ENCODE peak calls at places on chromosome 16, in six cellular contexts. One of them, this sample, is unnamed.
A peak's percentile ranks its signal among the peaks of the same experiment; 100 is the strongest.

GRCh38 chr16:17590711-17591654 is 120.2 kb upstream of the XYLT1 start:
- DNase-seq in esophagus muscularis mucosa: no peak
- DNase-seq in adrenal gland: no peak
- DNase-seq in breast epithelium: no peak
- DNase-seq in A549: no peak
- DNase-seq in IMR-90: no peak
- DNase-seq in this sample: no peak

GRCh38 chr16:15031179-15031578 is 24.7 kb downstream of the NTAN1 start:
- DNase-seq in adrenal gland: peak; percentile 51
- DNase-seq in IMR-90: no peak
- DNase-seq in esophagus muscularis mucosa: no peak
- DNase-seq in breast epithelium: no peak
- DNase-seq in A549: no peak
- DNase-seq in this sample: no peak

GRCh38 chr16:88526008-88526905 is 43.9 kb upstream of the ZC3H18 start:
- DNase-seq in A549: no peak
- DNase-seq in adrenal gland: no peak
- DNase-seq in IMR-90: no peak
- DNase-seq in breast epithelium: no peak
- DNase-seq in esophagus muscularis mucosa: no peak
- DNase-seq in this sample: no peak

GRCh38 chr16:46974352-46974751 is 878 bp upstream of the DNAJA2 start:
- DNase-seq in esophagus muscularis mucosa: no peak
- DNase-seq in IMR-90: no peak
- DNase-seq in breast epithelium: no peak
- DNase-seq in adrenal gland: peak; percentile 62
- DNase-seq in A549: peak; percentile 47
- DNase-seq in this sample: no peak

GRCh38 chr16:28990375-28991040 is 5.7 kb downstream of the LAT start:
- DNase-seq in esophagus muscularis mucosa: no peak
- DNase-seq in adrenal gland: no peak
- DNase-seq in A549: no peak
- DNase-seq in breast epithelium: no peak
- DNase-seq in IMR-90: no peak
- DNase-seq in this sample: no peak

GRCh38 chr16:89246903-89247733 is 29.6 kb downstream of the ZNF778 start:
- DNase-seq in IMR-90: peak; percentile 79
- DNase-seq in A549: peak; percentile 91
- DNase-seq in adrenal gland: peak; percentile 93
- DNase-seq in esophagus muscularis mucosa: peak; percentile 97
- DNase-seq in breast epithelium: peak; percentile 95
- DNase-seq in this sample: peak; percentile 81

GRCh38 chr16:12122202-12122601 is 145.7 kb downstream of the SNX29 start:
- DNase-seq in A549: no peak
- DNase-seq in adrenal gland: no peak
- DNase-seq in IMR-90: no peak
- DNase-seq in breast epithelium: no peak
- DNase-seq in esophagus muscularis mucosa: no peak
- DNase-seq in this sample: no peak

GRCh38 chr16:13186813-13187212 is 285.4 kb downstream of the SHISA9 start:
- DNase-seq in esophagus muscularis mucosa: peak; percentile 57
- DNase-seq in adrenal gland: no peak
- DNase-seq in A549: peak; percentile 15
- DNase-seq in IMR-90: no peak
- DNase-seq in breast epithelium: no peak
- DNase-seq in this sample: no peak

GRCh38 chr16:57937861-57938260 is 33.1 kb downstream of the CNGB1 start:
- DNase-seq in breast epithelium: no peak
- DNase-seq in adrenal gland: no peak
- DNase-seq in IMR-90: no peak
- DNase-seq in esophagus muscularis mucosa: no peak
- DNase-seq in A549: no peak
- DNase-seq in this sample: no peak

GRCh38 chr16:74830646-74831045 is 56.0 kb upstream of the FA2H start:
- DNase-seq in IMR-90: no peak
- DNase-seq in esophagus muscularis mucosa: no peak
- DNase-seq in breast epithelium: no peak
- DNase-seq in A549: no peak
- DNase-seq in adrenal gland: peak; percentile 29
- DNase-seq in this sample: no peak

GRCh38 chr16:12087901-12088364 is 111.4 kb downstream of the SNX29 start:
- DNase-seq in A549: no peak
- DNase-seq in IMR-90: no peak
- DNase-seq in adrenal gland: peak; percentile 64
- DNase-seq in breast epithelium: peak; percentile 44
- DNase-seq in esophagus muscularis mucosa: no peak
- DNase-seq in this sample: no peak

GRCh38 chr16:4797805-4798252 is 2.7 kb downstream of the SMIM22 start:
- DNase-seq in IMR-90: no peak
- DNase-seq in A549: no peak
- DNase-seq in breast epithelium: no peak
- DNase-seq in esophagus muscularis mucosa: no peak
- DNase-seq in adrenal gland: no peak
- DNase-seq in this sample: no peak

GRCh38 chr16:69145658-69146057 is 13.2 kb downstream of the UTP4 start:
- DNase-seq in breast epithelium: no peak
- DNase-seq in IMR-90: peak; percentile 17
- DNase-seq in A549: no peak
- DNase-seq in adrenal gland: peak; percentile 81
- DNase-seq in esophagus muscularis mucosa: no peak
- DNase-seq in this sample: no peak

GRCh38 chr16:79444522-79445040 is 156.0 kb downstream of the MAF start:
- DNase-seq in adrenal gland: no peak
- DNase-seq in A549: no peak
- DNase-seq in IMR-90: no peak
- DNase-seq in esophagus muscularis mucosa: no peak
- DNase-seq in breast epithelium: no peak
- DNase-seq in this sample: no peak

GRCh38 chr16:68311316-68311620 is 449 bp downstream of the PRMT7 start:
- DNase-seq in A549: no peak
- DNase-seq in breast epithelium: no peak
- DNase-seq in esophagus muscularis mucosa: no peak
- DNase-seq in adrenal gland: no peak
- DNase-seq in IMR-90: peak; percentile 39
- DNase-seq in this sample: no peak

GRCh38 chr16:75087040-75087979 is 29.3 kb downstream of the LDHD start:
- DNase-seq in breast epithelium: no peak
- DNase-seq in esophagus muscularis mucosa: no peak
- DNase-seq in adrenal gland: peak; percentile 64
- DNase-seq in A549: no peak
- DNase-seq in IMR-90: peak; percentile 93
- DNase-seq in this sample: peak; percentile 72

GRCh38 chr16:73171380-73171779 is 123.5 kb upstream of the ZFHX3 start:
- DNase-seq in IMR-90: no peak
- DNase-seq in esophagus muscularis mucosa: no peak
- DNase-seq in breast epithelium: no peak
- DNase-seq in adrenal gland: no peak
- DNase-seq in A549: no peak
- DNase-seq in this sample: no peak

GRCh38 chr16:66107661-66108060 is 258.8 kb upstream of the CDH5 start:
- DNase-seq in breast epithelium: no peak
- DNase-seq in IMR-90: peak; percentile 93
- DNase-seq in adrenal gland: no peak
- DNase-seq in A549: no peak
- DNase-seq in esophagus muscularis mucosa: no peak
- DNase-seq in this sample: no peak

GRCh38 chr16:53605979-53606378 is 97.7 kb downstream of the RPGRIP1L start:
- DNase-seq in esophagus muscularis mucosa: no peak
- DNase-seq in A549: no peak
- DNase-seq in breast epithelium: no peak
- DNase-seq in IMR-90: no peak
- DNase-seq in adrenal gland: no peak
- DNase-seq in this sample: no peak

GRCh38 chr16:75682308-75682707 is 5.5 kb upstream of the CPHXL2 start:
- DNase-seq in A549: no peak
- DNase-seq in esophagus muscularis mucosa: no peak
- DNase-seq in breast epithelium: no peak
- DNase-seq in IMR-90: no peak
- DNase-seq in adrenal gland: no peak
- DNase-seq in this sample: no peak

GRCh38 chr16:53770641-53771040 is 66.7 kb downstream of the FTO start:
- DNase-seq in esophagus muscularis mucosa: no peak
- DNase-seq in breast epithelium: no peak
- DNase-seq in adrenal gland: no peak
- DNase-seq in IMR-90: no peak
- DNase-seq in A549: no peak
- DNase-seq in this sample: no peak

GRCh38 chr16:20519231-20519630 is 56.9 kb downstream of the ACSM2B start:
- DNase-seq in breast epithelium: no peak
- DNase-seq in adrenal gland: no peak
- DNase-seq in esophagus muscularis mucosa: peak; percentile 45
- DNase-seq in A549: no peak
- DNase-seq in IMR-90: no peak
- DNase-seq in this sample: no peak

GRCh38 chr16:67244387-67245188 is 2.7 kb downstream of the FHOD1 start:
- DNase-seq in IMR-90: peak; percentile 87
- DNase-seq in breast epithelium: peak; percentile 64
- DNase-seq in adrenal gland: peak; percentile 91
- DNase-seq in A549: peak; percentile 82
- DNase-seq in esophagus muscularis mucosa: no peak
- DNase-seq in this sample: peak; percentile 86
- TF ChIP-seq POLR2A in IMR-90: peak; percentile 60
- TF ChIP-seq POLR2A in breast epithelium: no peak
- TF ChIP-seq POLR2A in adrenal gland: peak; percentile 30
- TF ChIP-seq POLR2A in A549: no peak
- TF ChIP-seq POLR2A in esophagus muscularis mucosa: no peak
- TF ChIP-seq POLR2A in this sample: peak; percentile 74

GRCh38 chr16:2831203-2831602 is 1.1 kb downstream of the ZG16B start:
- DNase-seq in IMR-90: no peak
- DNase-seq in esophagus muscularis mucosa: no peak
- DNase-seq in adrenal gland: no peak
- DNase-seq in A549: no peak
- DNase-seq in breast epithelium: no peak
- DNase-seq in this sample: no peak

GRCh38 chr16:2828876-2829430 is 1.1 kb upstream of the ZG16B start:
- DNase-seq in adrenal gland: no peak
- DNase-seq in A549: no peak
- DNase-seq in esophagus muscularis mucosa: no peak
- DNase-seq in breast epithelium: no peak
- DNase-seq in IMR-90: no peak
- DNase-seq in this sample: no peak

GRCh38 chr16:2830355-2830695 is 222 bp downstream of the ZG16B start:
- DNase-seq in esophagus muscularis mucosa: no peak
- DNase-seq in A549: no peak
- DNase-seq in adrenal gland: no peak
- DNase-seq in IMR-90: no peak
- DNase-seq in breast epithelium: no peak
- DNase-seq in this sample: no peak

GRCh38 chr16:2828521-2828840 is 1.6 kb upstream of the ZG16B start:
- DNase-seq in A549: no peak
- DNase-seq in esophagus muscularis mucosa: no peak
- DNase-seq in adrenal gland: no peak
- DNase-seq in IMR-90: no peak
- DNase-seq in breast epithelium: no peak
- DNase-seq in this sample: no peak

GRCh38 chr16:2829501-2830354 is at the start of gene ZG16B:
- DNase-seq in adrenal gland: no peak
- DNase-seq in IMR-90: no peak
- DNase-seq in esophagus muscularis mucosa: no peak
- DNase-seq in A549: no peak
- DNase-seq in breast epithelium: peak; percentile 68
- DNase-seq in this sample: no peak
- H3K27ac ChIP-seq in adrenal gland: no peak within 1 kb of the TSS
- H3K27ac ChIP-seq in IMR-90: no peak within 1 kb of the TSS
- H3K27ac ChIP-seq in esophagus muscularis mucosa: no peak within 1 kb of the TSS
- H3K27ac ChIP-seq in A549: no peak within 1 kb of the TSS
- H3K27ac ChIP-seq in breast epithelium: peak within 1 kb of the TSS; percentile 93
- H3K27ac ChIP-seq in this sample: no peak within 1 kb of the TSS

GRCh38 chr16:49282690-49283375 is 1.2 kb upstream of the CBLN1 start:
- DNase-seq in adrenal gland: no peak
- DNase-seq in IMR-90: no peak
- DNase-seq in esophagus muscularis mucosa: peak; percentile 91
- DNase-seq in A549: no peak
- DNase-seq in breast epithelium: no peak
- DNase-seq in this sample: no peak
- H3K4me3 ChIP-seq in adrenal gland: peak overlapping the region; percentile 51
- H3K4me3 ChIP-seq in IMR-90: no peak overlapping the region
- H3K4me3 ChIP-seq in esophagus muscularis mucosa: peak overlapping the region; percentile 56
- H3K4me3 ChIP-seq in A549: peak overlapping the region; percentile 57
- H3K4me3 ChIP-seq in breast epithelium: peak overlapping the region; percentile 68
- H3K4me3 ChIP-seq in this sample: peak overlapping the region; percentile 13

DNA sequence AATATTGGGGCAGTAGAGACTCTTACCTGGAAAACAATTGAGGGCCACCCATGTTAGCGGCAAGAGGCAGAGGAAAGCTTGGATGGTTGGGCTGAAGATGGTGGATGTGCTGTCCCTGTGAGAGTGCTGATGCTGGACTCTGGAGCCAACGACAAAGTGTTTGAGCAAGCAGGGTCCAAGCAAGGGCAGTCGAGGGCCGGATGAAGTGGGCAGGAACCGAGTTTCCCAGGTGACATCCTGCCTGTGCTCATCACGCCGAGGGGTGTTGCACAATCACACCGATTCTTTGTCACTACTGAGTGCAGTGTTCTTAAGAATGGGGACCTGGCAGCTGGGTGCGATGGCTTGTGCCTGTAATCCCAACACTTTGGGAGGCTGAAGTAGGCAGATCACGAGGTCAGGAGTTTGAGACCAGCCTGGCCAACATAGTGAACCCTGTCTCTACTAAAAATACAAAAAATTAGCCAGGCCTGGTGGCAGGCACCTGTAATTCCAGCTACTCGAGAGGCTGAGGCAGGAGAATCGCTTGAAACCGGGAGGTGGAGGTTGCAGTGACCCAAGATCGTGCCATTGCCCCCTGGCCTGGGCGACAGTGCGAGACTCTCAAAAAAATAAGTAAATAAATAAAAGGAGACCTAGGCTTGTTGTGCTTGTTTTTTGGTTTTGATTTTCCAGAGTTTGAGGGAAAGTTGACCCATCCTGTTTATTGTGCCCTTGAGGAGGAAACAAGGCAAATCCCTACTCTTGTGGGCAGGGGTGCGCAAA is 6.1 kb downstream of the PYCARD start:
- DNase-seq in breast epithelium: no peak
- DNase-seq in adrenal gland: no peak
- DNase-seq in esophagus muscularis mucosa: no peak
- DNase-seq in A549: no peak
- DNase-seq in IMR-90: no peak
- DNase-seq in this sample: no peak
- TF ChIP-seq POLR2A in breast epithelium: no peak
- TF ChIP-seq POLR2A in adrenal gland: no peak
- TF ChIP-seq POLR2A in esophagus muscularis mucosa: no peak
- TF ChIP-seq POLR2A in A549: no peak
- TF ChIP-seq POLR2A in IMR-90: no peak
- TF ChIP-seq POLR2A in this sample: no peak

This sample was measured in gastrocnemius medialis.